ENCODE peak calls at places on chromosomes 11 and 22, in nine cellular contexts. P is astrocyte of the spinal cord, D is upper lobe of right lung, M is astrocyte of the cerebellum, Z is GM23338, K is heart left ventricle, A is MM.1S, C is upper lobe of left lung, G is GM23248. I is an unnamed sample.

GRCh38 chr11:83827940-83828554 is 541.9 kb upstream of the CCDC90B start:
- DNase-seq in P (peak; percentile 67), D (no peak), A (peak; percentile 12), C (no peak), K (no peak), Z (peak; percentile 73), M (peak; percentile 32), G (peak; percentile 63), I (peak; percentile 26)

GRCh38 chr11:130816941-130817607 is 99.2 kb downstream of the SNX19 start:
- DNase-seq in M (no peak), C (no peak), D (no peak), K (no peak), A (no peak), G (no peak), Z (no peak), P (no peak), I (no peak)

GRCh38 chr11:83764643-83765042 is 478.5 kb upstream of the CCDC90B start:
- DNase-seq in D (no peak), P (no peak), A (no peak), M (no peak), G (no peak), K (no peak), Z (no peak), C (no peak), I (no peak)

GRCh38 chr11:69356703-69357457 is 62.9 kb downstream of the MYEOV start:
- DNase-seq in C (peak; percentile 11), P (peak; percentile 32), G (no peak), D (peak; percentile 47), Z (no peak), A (no peak), M (no peak), K (no peak), I (no peak)

GRCh38 chr11:1305558-1306056 is 3.8 kb downstream of the TOLLIP start:
- DNase-seq in C (no peak), P (no peak), Z (no peak), M (no peak), D (no peak), A (no peak), K (no peak), G (no peak), I (no peak)

GRCh38 chr11:28529540-28530410 is 421.6 kb downstream of the METTL15 start:
- DNase-seq in C (no peak), K (no peak), A (peak; percentile 58), G (peak; percentile 71), P (peak; percentile 80), D (no peak), Z (peak; percentile 74), M (peak; percentile 68), I (peak; percentile 27)

GRCh38 chr11:10375280-10376048 is 70.6 kb downstream of the ADM start:
- DNase-seq in C (no peak), A (no peak), D (no peak), P (peak; percentile 96), M (peak; percentile 85), G (peak; percentile 91), Z (no peak), K (no peak), I (no peak)

GRCh38 chr22:50587407-50587806 is 4.8 kb upstream of the CHKB start:
- DNase-seq in G (no peak), D (peak; percentile 25), M (no peak), Z (no peak), C (no peak), P (no peak), K (peak; percentile 8), A (no peak), I (no peak)

GRCh38 chr11:22702022-22702421 is 35.6 kb downstream of the GAS2 start:
- DNase-seq in M (no peak), K (no peak), P (no peak), C (no peak), Z (no peak), D (no peak), A (no peak), G (no peak), I (no peak)

GRCh38 chr22:17257091-17257490 is 37.9 kb upstream of the ADA2 start:
- DNase-seq in K (no peak), P (no peak), Z (peak; percentile 51), D (no peak), C (no peak), M (no peak), G (no peak), A (no peak), I (no peak)

GRCh38 chr11:118885831-118886571 is 2.3 kb downstream of the CXCR5 start:
- DNase-seq in M (no peak), D (no peak), K (no peak), Z (no peak), A (no peak), C (no peak), G (no peak), P (no peak), I (no peak)

DNA sequence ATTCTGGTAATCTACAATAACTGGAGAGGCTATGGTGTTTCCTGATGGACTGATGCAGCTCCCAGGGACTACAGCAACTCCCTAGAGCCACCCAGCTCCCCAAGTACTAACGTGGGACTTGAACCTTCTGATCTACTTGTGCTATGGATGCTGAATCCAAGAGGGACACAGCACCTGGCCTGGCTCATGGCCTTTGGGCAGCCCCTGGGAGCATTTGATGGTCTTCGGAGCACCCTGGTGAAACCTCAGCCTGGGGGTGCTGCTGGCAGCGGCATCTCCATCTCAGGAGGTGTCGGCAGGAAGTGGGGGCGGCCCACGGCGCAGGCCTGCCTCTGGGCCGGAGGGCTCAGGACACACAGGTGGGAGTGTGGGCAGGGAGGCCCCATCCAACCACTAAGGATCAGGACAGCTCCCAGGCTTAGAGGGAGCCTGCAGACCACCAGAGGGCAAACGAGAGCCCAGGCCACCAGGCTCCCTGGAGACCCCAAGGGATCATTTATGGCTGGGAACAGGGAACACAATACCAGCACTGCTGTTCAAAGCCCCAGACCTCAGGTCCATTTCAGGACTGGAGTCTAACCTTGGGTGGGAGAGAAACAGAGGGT is 8.7 kb downstream of the EHD1 start:
- DNase-seq in Z (no peak), K (no peak), A (no peak), P (no peak), D (no peak), M (no peak), C (no peak), G (no peak), I (no peak)
- H3K4me3 ChIP-seq in Z (no peak overlapping the region), K (peak overlapping the region; percentile 31), A (no peak overlapping the region), P (no peak overlapping the region), D (peak overlapping the region; percentile 10), M (no peak overlapping the region), C (peak overlapping the region; percentile 29), G (no peak overlapping the region), I (no peak overlapping the region)

GRCh38 chr22:33806191-33806590 is 114.1 kb downstream of the LARGE1 start:
- DNase-seq in K (no peak), P (no peak), A (peak; percentile 84), M (no peak), G (peak; percentile 29), Z (no peak), D (no peak), C (no peak), I (no peak)
- H3K4me3 ChIP-seq in K (no peak overlapping the region), P (no peak overlapping the region), A (no peak overlapping the region), M (no peak overlapping the region), G (no peak overlapping the region), Z (no peak overlapping the region), D (no peak overlapping the region), C (no peak overlapping the region), I (no peak overlapping the region)

GRCh38 chr11:19200410-19201201 is 1.2 kb downstream of the CSRP3 start:
- DNase-seq in K (peak; percentile 56), P (peak; percentile 80), Z (no peak), G (peak; percentile 77), C (peak; percentile 26), D (no peak), A (no peak), M (peak; percentile 85), I (peak; percentile 75)
- H3K4me3 ChIP-seq in K (peak overlapping the region; percentile 70), P (no peak overlapping the region), Z (no peak overlapping the region), G (no peak overlapping the region), C (no peak overlapping the region), D (no peak overlapping the region), A (no peak overlapping the region), M (no peak overlapping the region), I (no peak overlapping the region)

GRCh38 chr22:48138855-48139254 is 1376.4 kb downstream of the TBC1D22A start:
- DNase-seq in G (no peak), P (no peak), Z (no peak), M (no peak), D (no peak), K (no peak), A (no peak), C (no peak), I (no peak)
- H3K4me3 ChIP-seq in G (no peak overlapping the region), P (no peak overlapping the region), Z (no peak overlapping the region), M (no peak overlapping the region), D (no peak overlapping the region), K (no peak overlapping the region), A (no peak overlapping the region), C (no peak overlapping the region), I (no peak overlapping the region)

DNA sequence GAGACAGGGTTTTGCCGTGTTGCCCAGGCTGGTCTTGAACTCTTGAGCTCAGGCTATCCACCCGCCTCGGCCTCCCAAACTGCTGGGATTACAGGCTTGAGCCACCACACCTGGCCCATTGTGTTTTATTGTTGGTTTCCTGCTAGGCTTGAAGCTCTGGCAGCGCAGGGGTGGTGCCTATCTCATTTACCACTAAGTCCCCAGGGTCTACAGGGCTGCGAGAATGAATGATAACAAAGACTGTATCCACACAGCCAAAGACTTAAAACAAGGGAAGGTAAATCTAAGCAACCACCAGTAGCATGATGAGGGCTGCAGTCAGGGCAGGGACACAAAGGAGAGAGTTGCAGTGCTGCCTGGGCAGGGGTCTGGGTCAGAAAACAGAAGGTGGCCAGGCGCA is 37.3 kb upstream of the XBP1 start:
- DNase-seq in D (no peak), P (no peak), C (no peak), G (no peak), K (no peak), A (no peak), Z (no peak), M (no peak), I (no peak)
- H3K4me3 ChIP-seq in D (no peak overlapping the region), P (no peak overlapping the region), C (no peak overlapping the region), G (no peak overlapping the region), K (no peak overlapping the region), A (no peak overlapping the region), Z (no peak overlapping the region), M (no peak overlapping the region), I (no peak overlapping the region)

I was measured in retinal pigment epithelial cell.